ENCODE peak calls at places on chromosome 2, in four cellular contexts. N is breast epithelium, W is GM12878, J is GM12865. G is an unnamed sample.

GRCh38 chr2:9318461-9319337 is 104.6 kb downstream of the ITGB1BP1 start:
- DNase-seq in N (no peak), J (no peak), W (no peak), G (no peak)

GRCh38 chr2:126736133-126736874 is 80.3 kb downstream of the GYPC start:
- DNase-seq in W (no peak), J (peak), N (no peak), G (no peak)

GRCh38 chr2:240436626-240437180 is 1.2 kb downstream of the GPC1 start:
- DNase-seq in W (no peak), N (no peak), J (no peak), G (no peak)

GRCh38 chr2:54274781-54275242 is 18.8 kb upstream of the TSPYL6 start:
- DNase-seq in J (no peak), W (no peak), N (no peak), G (no peak)

GRCh38 chr2:116696223-116696622 is 1118.3 kb upstream of the DDX18 start:
- DNase-seq in W (no peak), N (no peak), J (no peak), G (no peak)

GRCh38 chr2:150351922-150352321 is 135.5 kb downstream of the RND3 start:
- DNase-seq in J (no peak), W (no peak), N (no peak), G (no peak)

GRCh38 chr2:241996100-241996499 is 126.6 kb downstream of the RTP5 start:
- DNase-seq in J (no peak), N (no peak), W (no peak), G (no peak)

GRCh38 chr2:179850188-179850587 is 11.2 kb downstream of the ZNF385B start:
- DNase-seq in W (no peak), J (no peak), N (no peak), G (no peak)

GRCh38 chr2:72389447-72389846 is 241.8 kb upstream of the CYP26B1 start:
- DNase-seq in J (no peak), W (no peak), N (no peak), G (no peak)

GRCh38 chr2:201886504-201886903 is 80.2 kb downstream of the CDK15 start:
- DNase-seq in W (no peak), N (no peak), J (no peak), G (no peak)

GRCh38 chr2:9428965-9429577 is 5.6 kb downstream of the CPSF3 start:
- DNase-seq in N (no peak), J (no peak), W (no peak), G (no peak)

GRCh38 chr2:16284941-16285625 is 344.7 kb downstream of the MYCN start:
- DNase-seq in N (no peak), W (no peak), J (no peak), G (no peak)

GRCh38 chr2:98881153-98881650 is 54.8 kb downstream of the CRACDL start:
- DNase-seq in W (no peak), J (no peak), N (no peak), G (no peak)

GRCh38 chr2:63055510-63056308 is 5.1 kb downstream of the OTX1 start:
- DNase-seq in J (peak), W (no peak), N (no peak), G (no peak)

GRCh38 chr2:216445489-216445888 is 33.2 kb downstream of the SMARCAL1 start:
- DNase-seq in N (no peak), J (no peak), W (no peak), G (no peak)

GRCh38 chr2:55839182-55839819 is 84.3 kb downstream of the EFEMP1 start:
- DNase-seq in W (no peak), J (no peak), N (peak), G (no peak)

GRCh38 chr2:191222952-191223351 is 22.3 kb upstream of the MYO1B start:
- DNase-seq in W (no peak), N (no peak), J (no peak), G (no peak)

GRCh38 chr2:120237491-120237902 is 14.3 kb upstream of the TMEM185B start:
- DNase-seq in W (no peak), N (no peak), J (no peak), G (no peak)

GRCh38 chr2:43041661-43042360 is 184.6 kb downstream of the ZFP36L2 start:
- DNase-seq in W (no peak), J (no peak), N (no peak), G (no peak)

GRCh38 chr2:231512222-231512621 is 18.0 kb downstream of the NMUR1 start:
- DNase-seq in N (no peak), W (no peak), J (no peak), G (no peak)

GRCh38 chr2:164928101-164928673 is 27.1 kb downstream of the SLC38A11 start:
- DNase-seq in N (no peak), W (no peak), J (no peak), G (no peak)

GRCh38 chr2:181462032-181462431 is 4.8 kb downstream of the ITGA4 start:
- DNase-seq in W (no peak), N (no peak), J (peak), G (no peak)

GRCh38 chr2:175847128-175847527 is 154.9 kb downstream of the LNPK start:
- DNase-seq in N (no peak), W (no peak), J (no peak), G (no peak)

GRCh38 chr2:131045286-131045924 is 47.9 kb downstream of the FAM168B start:
- DNase-seq in J (no peak), W (no peak), N (no peak), G (no peak)

GRCh38 chr2:208320686-208321085 is 54.6 kb downstream of the PIKFYVE start:
- DNase-seq in W (peak), J (peak), N (no peak), G (no peak)

GRCh38 chr2:209790066-209790728 is 18.6 kb downstream of the UNC80 start:
- DNase-seq in W (no peak), N (no peak), J (no peak), G (no peak)

GRCh38 chr2:67836861-67837260 is 225.9 kb downstream of the C1D start:
- DNase-seq in N (no peak), W (no peak), J (no peak), G (no peak)

GRCh38 chr2:105317937-105318336 is 11.6 kb downstream of the TGFBRAP1 start:
- DNase-seq in W (no peak), N (no peak), J (no peak), G (no peak)

GRCh38 chr2:161427413-161428239 is 11.5 kb downstream of the TBR1 start:
- DNase-seq in J (no peak), N (no peak), W (no peak), G (no peak)

GRCh38 chr2:134976074-134976702 is 57.6 kb downstream of the CCNT2 start:
- DNase-seq in N (no peak), J (no peak), W (no peak), G (no peak)

GRCh38 chr2:8628179-8628869 is 53.5 kb upstream of the ID2 start:
- DNase-seq in N (no peak), W (no peak), J (no peak), G (no peak)

GRCh38 chr2:69046221-69046662 is 33.3 kb downstream of the ANTXR1 start:
- DNase-seq in N (no peak), J (no peak), W (no peak), G (no peak)

DNA sequence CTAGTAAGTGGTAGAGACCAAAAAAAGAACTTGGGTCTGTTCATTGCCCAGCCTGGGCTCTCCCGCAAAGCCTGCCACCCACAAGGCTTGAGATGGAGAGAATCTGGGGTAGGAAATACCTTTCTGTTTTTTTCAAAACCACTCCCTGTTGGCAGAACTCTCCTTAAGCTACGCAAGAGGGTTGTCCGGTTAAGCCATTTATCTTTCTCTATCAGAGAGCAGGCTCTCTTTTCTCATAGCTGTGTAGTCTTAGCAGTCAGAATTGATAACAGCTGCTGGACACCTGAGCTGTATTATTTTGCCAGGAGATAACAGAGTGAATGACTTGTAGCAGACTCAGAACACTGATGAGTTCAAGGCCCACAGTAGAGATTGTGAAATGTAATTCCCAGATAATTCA is 1088.1 kb downstream of the TSN start:
- DNase-seq in W (no peak), N (no peak), J (no peak), G (no peak)
- TF ChIP-seq CTCF in W (no peak), N (no peak), J (no peak), G (no peak)

DNA sequence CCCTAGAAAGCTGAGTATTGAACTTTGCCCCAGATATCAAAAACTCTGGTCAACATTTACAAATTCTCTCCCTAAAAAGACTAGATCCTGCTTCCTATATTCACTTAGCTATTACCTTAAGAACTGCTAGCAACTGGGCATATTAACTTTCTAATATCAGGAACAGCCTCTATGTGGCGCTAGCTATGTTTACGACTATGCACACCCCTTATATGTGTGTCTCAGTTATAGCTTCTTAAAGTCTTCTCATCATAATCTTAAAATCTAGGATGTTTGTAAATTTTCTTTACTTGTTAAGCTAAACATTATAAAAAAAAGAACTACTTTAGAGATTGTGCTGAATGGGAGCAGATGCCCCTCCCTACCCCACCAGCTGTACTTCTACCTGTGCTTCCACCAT is 1.7 kb upstream of the STAMBP start:
- DNase-seq in W (no peak), N (no peak), J (peak), G (no peak)
- TF ChIP-seq CTCF in W (peak), N (no peak), J (peak), G (no peak)

GRCh38 chr2:47127862-47128543 is 27.1 kb downstream of the STPG4 start:
- DNase-seq in N (no peak), J (no peak), W (no peak), G (no peak)
- TF ChIP-seq CTCF in N (no peak), J (no peak), W (no peak), G (no peak)

DNA sequence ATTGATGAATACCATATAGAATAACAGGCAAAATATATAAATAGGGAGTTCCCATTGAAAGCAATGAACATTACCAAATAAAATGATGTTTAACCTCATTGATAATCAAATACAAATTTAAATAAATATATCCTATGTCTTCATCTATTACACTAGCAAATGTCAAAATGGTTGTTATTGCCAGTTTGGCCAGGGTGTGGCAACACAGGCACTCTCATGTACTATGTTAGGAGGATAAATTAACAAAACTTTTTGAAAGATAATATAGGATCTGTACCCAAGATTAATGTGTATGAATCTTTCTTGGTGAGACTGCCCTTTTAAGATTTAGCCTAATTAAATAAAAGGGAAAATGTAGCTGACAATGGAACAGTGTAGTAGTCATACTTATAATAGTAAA is 659.3 kb downstream of the ERBB4 start:
- DNase-seq in N (no peak), J (peak), W (no peak), G (no peak)
- TF ChIP-seq CTCF in N (no peak), J (peak), W (no peak), G (no peak)

GRCh38 chr2:203484266-203485112 is 50.6 kb downstream of the RAPH1 start:
- DNase-seq in W (peak), J (peak), N (no peak), G (no peak)
- TF ChIP-seq CTCF in W (peak), J (peak), N (peak), G (no peak)

DNA sequence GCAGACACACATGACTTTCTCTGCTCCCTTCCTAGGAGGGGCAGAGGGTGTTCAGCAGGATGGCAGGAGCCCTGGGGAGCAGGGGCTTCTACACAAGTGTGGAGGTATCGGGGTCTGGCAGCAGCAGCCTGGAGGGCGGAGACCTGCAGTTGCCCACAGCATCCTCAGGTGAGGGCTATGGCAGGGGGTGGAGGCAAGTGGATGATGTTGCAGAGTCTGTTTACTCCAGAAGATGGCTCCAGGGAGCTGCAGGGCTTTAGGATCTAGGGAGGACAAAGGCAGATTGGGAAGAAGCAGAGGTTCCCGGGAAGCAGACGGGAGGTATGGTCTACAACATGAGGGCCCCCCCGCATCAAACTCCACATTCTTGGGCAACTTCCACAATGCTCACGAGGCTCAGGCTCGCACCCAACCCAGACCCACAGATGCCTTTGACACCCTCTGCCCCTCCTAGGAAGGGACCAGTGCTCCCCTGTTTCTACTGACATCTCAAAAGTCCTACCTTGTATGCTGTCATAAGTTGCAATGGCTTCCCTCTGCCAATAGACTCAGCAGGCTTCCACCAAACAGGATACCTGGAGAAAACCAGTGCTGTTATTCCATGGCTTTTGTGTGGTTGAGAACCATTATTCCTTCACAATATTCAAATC is 12.0 kb upstream of the ATP6V1C2 start:
- DNase-seq in J (no peak), W (no peak), N (no peak), G (no peak)
- TF ChIP-seq CTCF in J (peak), W (peak), N (no peak), G (no peak)

GRCh38 chr2:20378891-20379519 is 28.4 kb upstream of the PUM2 start:
- DNase-seq in N (peak), J (no peak), W (no peak), G (peak)
- TF ChIP-seq CTCF in N (peak), J (peak), W (peak), G (peak)

DNA sequence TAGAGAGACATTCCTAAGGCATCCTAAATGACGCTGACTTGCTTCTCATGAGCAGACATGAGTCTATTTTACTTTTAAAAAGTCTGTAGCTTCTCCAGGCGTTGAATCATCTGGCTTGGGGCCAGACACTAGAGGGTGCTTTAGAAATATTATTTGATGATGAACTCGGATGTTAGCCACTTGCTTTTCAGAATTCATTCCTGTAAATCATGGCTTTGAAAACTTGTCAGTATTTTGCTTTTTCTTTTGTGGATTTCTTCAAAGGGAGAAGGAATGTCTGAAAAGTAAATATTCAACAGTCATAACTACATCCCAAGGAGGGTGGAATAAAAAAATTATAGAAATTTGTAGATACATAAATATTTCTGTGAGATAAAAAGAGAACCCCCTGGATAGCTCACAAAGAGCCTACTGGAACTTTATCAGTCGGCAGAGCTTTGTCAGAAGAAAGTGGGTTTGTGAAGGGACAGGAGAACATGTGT is 370.8 kb downstream of the OSR1 start:
- DNase-seq in W (no peak), N (peak), J (no peak), G (peak)
- TF ChIP-seq CTCF in W (no peak), N (no peak), J (no peak), G (no peak)

GRCh38 chr2:20450201-20451108 is 3.6 kb downstream of the RHOB start:
- DNase-seq in N (peak), J (no peak), W (no peak), G (no peak)

GRCh38 chr2:20451346-20451745 is 4.5 kb downstream of the RHOB start:
- DNase-seq in N (no peak), J (no peak), W (no peak), G (no peak)

GRCh38 chr2:20448246-20449046 is 1.6 kb downstream of the RHOB start:
- DNase-seq in W (no peak), J (no peak), N (no peak), G (no peak)

GRCh38 chr2:20447437-20448245 is 767 bp downstream of the RHOB start:
- DNase-seq in W (no peak), N (peak), J (peak), G (no peak)

DNA sequence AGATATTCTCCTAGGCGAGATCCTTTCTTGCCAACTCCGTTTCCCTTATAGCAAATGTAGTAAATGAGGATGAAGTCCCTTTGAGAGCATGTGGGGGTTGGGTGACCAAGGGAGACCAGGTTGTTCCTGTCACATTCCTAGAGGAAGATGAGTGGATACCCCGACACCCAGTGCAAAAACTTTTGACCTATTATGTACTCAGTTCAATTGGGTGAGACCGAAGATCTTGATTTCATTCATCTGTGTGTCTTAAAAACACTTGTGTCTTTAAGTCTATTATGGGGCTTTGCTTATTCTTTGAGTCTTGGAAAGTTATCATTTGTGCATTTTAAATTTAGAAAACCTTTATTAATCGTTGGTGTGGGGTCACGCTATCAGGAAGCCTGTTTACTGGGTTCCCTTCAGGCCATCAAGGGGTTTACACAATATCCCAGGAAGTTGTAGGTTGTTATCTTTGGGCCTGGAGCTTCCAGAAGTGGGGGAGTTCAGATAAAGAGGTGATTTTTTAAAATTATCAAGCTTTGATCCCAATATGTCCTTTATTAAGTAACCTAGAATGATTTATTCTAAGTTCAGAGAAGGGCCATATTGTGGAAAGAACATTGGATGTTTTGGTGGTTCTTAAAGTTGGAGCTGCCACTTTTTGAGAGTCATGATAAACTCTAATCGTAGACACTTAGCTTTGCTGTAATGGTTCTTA is 2.8 kb downstream of the RHOB start:
- DNase-seq in N (no peak), J (no peak), W (no peak), G (no peak)
- TF ChIP-seq CTCF in N (peak), J (no peak), W (no peak), G (no peak)

GRCh38 chr2:23360571-23361125 is 24.3 kb upstream of the KLHL29 start:
- DNase-seq in W (no peak), N (no peak), J (no peak), G (no peak)
- TF ChIP-seq CTCF in W (no peak), N (no peak), J (no peak), G (no peak)

G was measured in omental fat pad.